ENCODE peak calls at places on chromosomes 11 and 22, in five cellular contexts. J is H1, U is K562, I is HCT116, M is HepG2. C is an unnamed sample.
A peak's percentile ranks its signal among the peaks of the same experiment; 100 is the strongest.

GRCh38 chr22:35330258-35330861 is 30.7 kb downstream of the TOM1 start:
- DNase-seq in J (no peak), U (no peak), I (no peak), M (no peak), C (no peak)

GRCh38 chr11:77039491-77040400 is 5.5 kb downstream of the B3GNT6 start:
- DNase-seq in J (peak; percentile 86), U (no peak), I (no peak), M (no peak), C (no peak)

GRCh38 chr11:31248768-31249167 is 120.8 kb downstream of the DCDC1 start:
- DNase-seq in J (no peak), U (no peak), I (no peak), M (no peak), C (no peak)

GRCh38 chr11:67389477-67389876 is 2.3 kb upstream of the RAD9A start:
- DNase-seq in J (peak; percentile 92), U (peak; percentile 57), I (no peak), M (peak; percentile 64), C (no peak)

GRCh38 chr11:128422576-128423370 is 164.6 kb downstream of the ETS1 start:
- DNase-seq in J (no peak), U (no peak), I (no peak), M (no peak), C (no peak)

GRCh38 chr11:85772700-85773099 is 38.2 kb downstream of the SYTL2 start:
- DNase-seq in J (no peak), U (no peak), I (no peak), M (no peak), C (no peak)

GRCh38 chr11:102914238-102915043 is 39.7 kb upstream of the MMP12 start:
- DNase-seq in J (peak; percentile 54), U (no peak), I (peak; percentile 37), M (peak; percentile 4), C (no peak)

GRCh38 chr11:37124384-37124783 is 526.3 kb upstream of the RAG2 start:
- DNase-seq in J (no peak), U (no peak), I (no peak), M (no peak), C (no peak)

GRCh38 chr22:24200616-24201212 is 19.4 kb downstream of the SUSD2 start:
- DNase-seq in J (no peak), U (no peak), I (peak; percentile 67), M (peak; percentile 86), C (no peak)

GRCh38 chr11:88051386-88051785 is 123.9 kb downstream of the RAB38 start:
- DNase-seq in J (no peak), U (no peak), I (no peak), M (peak; percentile 15), C (no peak)

GRCh38 chr11:2302844-2303626 is 1.2 kb downstream of the TSPAN32 start:
- DNase-seq in J (no peak), U (no peak), I (no peak), M (no peak), C (no peak)

GRCh38 chr11:36135062-36135461 is 154.2 kb downstream of the COMMD9 start:
- DNase-seq in J (no peak), U (no peak), I (no peak), M (no peak), C (no peak)

GRCh38 chr11:120532511-120533196 is 21.1 kb downstream of the GRIK4 start:
- DNase-seq in J (no peak), U (no peak), I (no peak), M (peak; percentile 63), C (no peak)

GRCh38 chr11:107898270-107898669 is 30.0 kb upstream of the RAB39A start:
- DNase-seq in J (no peak), U (no peak), I (peak; percentile 36), M (peak; percentile 20), C (peak; percentile 24)

GRCh38 chr11:43955381-43956118 is 13.1 kb downstream of the C11orf96 start:
- DNase-seq in J (no peak), U (no peak), I (no peak), M (no peak), C (no peak)

GRCh38 chr11:119491753-119492455 is 68.9 kb upstream of the THY1 start:
- DNase-seq in J (no peak), U (peak; percentile 33), I (no peak), M (no peak), C (no peak)

GRCh38 chr11:11157201-11157600 is 195.8 kb downstream of the CSNK2A3 start:
- DNase-seq in J (no peak), U (peak; percentile 30), I (peak; percentile 21), M (peak; percentile 33), C (no peak)

GRCh38 chr11:106399075-106399500 is 321.6 kb downstream of the AASDHPPT start:
- DNase-seq in J (no peak), U (no peak), I (peak; percentile 36), M (no peak), C (no peak)

GRCh38 chr11:112961146-112961668 is at the start of gene NCAM1:
- DNase-seq in J (peak; percentile 94), U (peak; percentile 32), I (peak; percentile 67), M (peak; percentile 19), C (no peak)

GRCh38 chr11:122115520-122116343 is at the start of gene BLID:
- DNase-seq in J (peak; percentile 74), U (no peak), I (no peak), M (peak; percentile 7), C (no peak)

GRCh38 chr11:122711831-122712378 is 56.4 kb downstream of the UBASH3B start:
- DNase-seq in J (no peak), U (no peak), I (no peak), M (no peak), C (no peak)

GRCh38 chr11:36507824-36508489 is 2.1 kb downstream of the TRAF6 start:
- DNase-seq in J (no peak), U (no peak), I (no peak), M (no peak), C (no peak)

GRCh38 chr11:75639752-75640151 is 29.1 kb downstream of the MAP6 start:
- DNase-seq in J (no peak), U (no peak), I (no peak), M (no peak), C (peak; percentile 17)

GRCh38 chr22:48951836-48952235 is 875.8 kb downstream of the BRD1 start:
- DNase-seq in J (peak; percentile 20), U (no peak), I (no peak), M (no peak), C (no peak)

GRCh38 chr22:48950151-48950915 is 877.3 kb downstream of the BRD1 start:
- DNase-seq in J (peak; percentile 39), U (no peak), I (no peak), M (no peak), C (no peak)

GRCh38 chr22:48953103-48953720 is 874.5 kb downstream of the BRD1 start:
- DNase-seq in J (peak; percentile 10), U (no peak), I (no peak), M (no peak), C (no peak)

GRCh38 chr22:48953830-48954229 is 873.8 kb downstream of the BRD1 start:
- DNase-seq in J (peak; percentile 14), U (no peak), I (no peak), M (no peak), C (no peak)

GRCh38 chr22:48952256-48953102 is 875.2 kb downstream of the BRD1 start:
- DNase-seq in J (peak; percentile 29), U (no peak), I (no peak), M (no peak), C (no peak)
- TF ChIP-seq SRF in J (no peak), U (no peak), I (no peak), M (no peak), C (no peak)

DNA sequence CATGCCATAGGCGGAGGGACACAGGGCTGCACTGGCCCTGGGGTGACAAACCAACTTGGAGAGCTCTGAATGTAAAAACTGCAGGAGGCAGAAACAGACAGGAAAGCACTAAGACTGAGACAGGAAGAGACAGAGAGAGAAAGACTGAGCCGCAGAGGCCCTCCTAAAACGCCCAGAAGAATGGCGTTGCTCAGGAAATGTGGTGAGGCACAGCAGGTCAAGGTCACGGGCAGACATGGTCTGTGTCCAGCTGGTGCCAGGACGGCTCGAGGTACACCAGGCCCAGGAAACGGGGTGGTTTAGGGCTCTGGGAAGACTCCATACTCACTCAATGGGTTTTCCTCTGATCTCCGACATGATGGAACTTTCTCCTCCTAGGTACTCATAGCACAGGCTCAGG is 29.1 kb downstream of the MAFF start:
- DNase-seq in J (no peak), U (no peak), I (no peak), M (no peak), C (no peak)
- TF ChIP-seq SRF in J (no peak), U (no peak), I (no peak), M (no peak), C (no peak)

DNA sequence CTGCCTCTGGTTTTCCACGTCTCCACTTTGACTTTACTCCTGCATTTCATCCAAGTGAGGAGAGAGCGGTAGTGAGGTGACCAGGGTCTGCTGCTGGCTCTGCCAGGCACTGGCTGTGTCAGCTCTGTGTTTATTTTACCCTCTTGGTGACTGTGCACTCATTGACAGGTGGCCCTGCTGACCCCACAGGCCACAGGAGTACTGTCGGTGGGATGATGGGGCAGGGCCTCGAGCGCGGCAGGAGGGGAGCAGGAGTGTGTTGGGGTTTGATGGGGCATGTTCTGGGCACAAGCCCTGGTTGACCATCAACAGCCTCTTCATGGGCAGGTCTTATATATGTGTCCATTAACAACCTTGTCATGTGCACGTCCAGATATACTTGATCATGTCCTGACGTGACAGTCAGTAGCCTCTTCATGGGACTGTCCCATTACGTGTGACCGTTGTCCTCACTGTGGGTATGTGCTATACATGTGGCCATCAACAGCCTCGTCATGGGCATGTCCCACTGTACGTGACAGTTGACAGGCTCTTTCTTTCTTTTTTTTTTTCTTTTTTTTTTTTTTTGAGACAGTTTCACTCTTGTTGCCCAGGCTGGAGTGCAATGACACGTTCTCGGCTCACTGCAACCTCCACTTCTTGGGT is 31.4 kb upstream of the ACR start:
- DNase-seq in J (no peak), U (no peak), I (no peak), M (no peak), C (no peak)
- TF ChIP-seq SRF in J (no peak), U (no peak), I (no peak), M (no peak), C (no peak)

GRCh38 chr22:43910178-43910695 is 13.4 kb upstream of the PNPLA3 start:
- DNase-seq in J (no peak), U (no peak), I (no peak), M (no peak), C (no peak)
- TF ChIP-seq SRF in J (no peak), U (no peak), I (no peak), M (no peak), C (no peak)